ENCODE peak calls at places on chromosomes 6 and 20, in four cellular contexts. K is left lung; X is CD8-positive, alpha-beta T cell; H is foreskin fibroblast. P is an unnamed sample.

GRCh38 chr20:63100401-63100925 is 93.7 kb upstream of the BHLHE23 start:
- DNase-seq in H (no peak), X (no peak), K (no peak), P (no peak)

GRCh38 chr20:2917266-2917665 is 44.0 kb downstream of the PTPRA start:
- DNase-seq in K (no peak), X (no peak), H (no peak), P (no peak)

GRCh38 chr20:49790077-49790798 is 22.4 kb upstream of the SLC9A8 start:
- DNase-seq in X (no peak), K (no peak), H (peak; percentile 60), P (no peak)

GRCh38 chr20:21436186-21436585 is 38.9 kb upstream of the NKX2-4 start:
- DNase-seq in H (peak; percentile 60), X (no peak), K (no peak), P (no peak)

GRCh38 chr6:45965007-45965406 is 50.7 kb downstream of the CLIC5 start:
- DNase-seq in K (no peak), X (no peak), H (no peak), P (no peak)

GRCh38 chr6:4059115-4059777 is 19.7 kb downstream of the FAM217A start:
- DNase-seq in H (peak; percentile 87), X (peak; percentile 47), K (no peak), P (no peak)

GRCh38 chr6:6323352-6323751 is 2.9 kb upstream of the F13A1 start:
- DNase-seq in K (no peak), H (no peak), X (no peak), P (no peak)

GRCh38 chr20:10216146-10216741 is 2.4 kb upstream of the SNAP25 start:
- DNase-seq in H (no peak), K (no peak), X (no peak), P (no peak)

GRCh38 chr6:103820148-103820547 is 1039.6 kb downstream of the HACE1 start:
- DNase-seq in K (no peak), X (no peak), H (no peak), P (no peak)

GRCh38 chr6:82118150-82118562 is 129.4 kb downstream of the IBTK start:
- DNase-seq in X (no peak), H (no peak), K (no peak), P (no peak)

GRCh38 chr6:78867370-78868040 is at the start of gene IRAK1BP1:
- DNase-seq in K (peak; percentile 92), X (peak; percentile 67), H (peak; percentile 71), P (peak; percentile 33)

GRCh38 chr6:78864957-78865356 is 2.4 kb upstream of the IRAK1BP1 start:
- DNase-seq in K (no peak), H (no peak), X (no peak), P (no peak)

GRCh38 chr6:78863576-78863975 is 3.8 kb upstream of the IRAK1BP1 start:
- DNase-seq in H (no peak), K (no peak), X (no peak), P (no peak)

GRCh38 chr6:78867020-78867369 is 356 bp upstream of the IRAK1BP1 start:
- DNase-seq in K (no peak), X (no peak), H (no peak), P (no peak)

GRCh38 chr6:78868124-78868523 is 773 bp downstream of the IRAK1BP1 start:
- DNase-seq in K (no peak), X (no peak), H (no peak), P (no peak)
- TF ChIP-seq CTCF in K (no peak), X (no peak), H (no peak), P (no peak)

GRCh38 chr6:105835373-105835772 is 250.8 kb upstream of the PRDM1 start:
- DNase-seq in K (no peak), X (no peak), H (no peak), P (no peak)
- TF ChIP-seq CTCF in K (no peak), X (peak; percentile 20), H (peak; percentile 36), P (no peak)

GRCh38 chr6:133184798-133185380 is 56.3 kb upstream of the EYA4 start:
- DNase-seq in H (no peak), K (no peak), X (no peak), P (no peak)
- TF ChIP-seq CTCF in H (peak; percentile 52), K (no peak), X (no peak), P (no peak)

DNA sequence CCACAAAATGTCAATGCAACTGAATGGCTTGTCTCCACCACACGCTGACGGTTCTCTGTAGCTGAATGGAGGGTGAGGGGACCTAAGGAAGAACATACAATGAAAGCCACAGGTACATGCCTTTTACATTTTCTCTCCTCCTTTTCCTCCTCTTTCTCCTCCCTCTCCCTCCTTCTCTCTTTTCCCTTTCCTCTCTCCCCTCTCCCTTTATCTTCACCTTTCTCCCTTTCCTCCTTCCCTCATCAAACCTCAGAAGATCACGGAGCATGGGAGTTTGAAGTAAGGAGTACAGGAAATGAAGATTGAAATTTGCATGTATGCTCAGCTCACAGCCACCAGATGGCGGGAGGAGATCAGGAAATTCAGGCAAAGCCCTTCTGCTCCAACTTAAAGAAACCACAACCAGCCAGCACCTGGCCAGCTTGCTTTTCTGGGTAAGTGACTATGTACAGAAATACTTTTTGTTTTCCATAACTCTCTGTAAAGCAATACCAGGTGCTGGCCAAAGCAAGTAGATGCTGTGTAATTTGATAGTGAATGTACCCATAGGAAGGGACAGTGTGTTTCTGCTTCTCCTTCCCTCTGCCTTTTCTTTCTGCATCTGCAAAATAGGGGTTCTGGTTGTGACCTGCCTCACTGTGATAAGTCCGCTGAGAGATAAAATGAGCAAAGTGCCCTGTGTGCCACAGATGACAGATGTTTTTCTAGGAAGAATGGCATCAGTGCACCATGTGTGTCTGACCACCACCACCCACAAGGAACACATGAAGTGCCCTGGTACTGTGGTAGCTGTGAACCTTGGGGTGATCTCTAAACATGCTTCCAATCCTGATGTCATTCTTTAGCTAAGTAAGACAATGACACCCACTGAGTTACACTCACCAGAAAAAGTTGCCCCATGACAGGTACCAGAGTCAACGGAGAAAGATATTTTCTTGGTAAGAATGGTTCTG is 18.6 kb upstream of the FOXO3 start:
- DNase-seq in K (no peak), H (peak; percentile 68), X (peak; percentile 54), P (no peak)
- TF ChIP-seq CTCF in K (peak; percentile 77), H (peak; percentile 78), X (peak; percentile 95), P (no peak)

GRCh38 chr6:105646391-105646867 is 243.5 kb upstream of the PREP start:
- DNase-seq in H (peak; percentile 6), X (peak; percentile 16), K (no peak), P (no peak)
- TF ChIP-seq CTCF in H (no peak), X (no peak), K (no peak), P (no peak)

GRCh38 chr20:4794846-4795245 is 73.1 kb downstream of the PRND start:
- DNase-seq in H (no peak), K (no peak), X (no peak), P (no peak)
- TF ChIP-seq CTCF in H (no peak), K (no peak), X (no peak), P (no peak)

P was measured in omental fat pad.